ENCODE peak calls at places on chromosomes 7 and 10, in four cellular contexts. I is stimulated activated CD8-positive, alpha-beta memory T cell treated with anti-CD3 and anti-CD28 coated beads, Interleukin-2, amount 100 ng/mL, for 1 hour; Z is brain microvascular endothelial cell; R is activated CD4-positive, alpha-beta T cell treated with anti-CD3 and anti-CD28 coated beads, Interleukin-2, amount 50 U/mL, for 1 hour. T is an unnamed sample.

GRCh38 chr10:31652038-31652437 is 276.6 kb downstream of the ARHGAP12 start:
- DNase-seq in I (no peak), Z (no peak), R (no peak), T (no peak)

GRCh38 chr7:127754457-127754856 is 102.5 kb downstream of the SND1 start:
- DNase-seq in I (no peak), Z (no peak), R (no peak), T (no peak)

GRCh38 chr7:46651561-46652088 is 730.6 kb upstream of the IGFBP3 start:
- DNase-seq in I (no peak), Z (no peak), R (no peak), T (no peak)

GRCh38 chr10:66629976-66630375 is 295.9 kb upstream of the LRRTM3 start:
- DNase-seq in I (no peak), Z (no peak), R (no peak), T (no peak)

GRCh38 chr10:110701618-110701971 is 57.5 kb downstream of the RBM20 start:
- DNase-seq in I (no peak), Z (no peak), R (no peak), T (no peak)

GRCh38 chr10:6008497-6009142 is 31.3 kb upstream of the IL15RA start:
- DNase-seq in I (no peak), Z (no peak), R (no peak), T (no peak)

GRCh38 chr7:27940341-27940740 is 200.4 kb downstream of the TAX1BP1 start:
- DNase-seq in I (no peak), Z (no peak), R (no peak), T (no peak)

GRCh38 chr10:75542902-75543301 is 111.5 kb downstream of the LRMDA start:
- DNase-seq in I (no peak), Z (peak), R (no peak), T (no peak)

GRCh38 chr10:31804416-31804815 is 124.2 kb downstream of the ARHGAP12 start:
- DNase-seq in I (no peak), Z (no peak), R (no peak), T (no peak)

GRCh38 chr10:123897146-123897545 is 5.5 kb upstream of the CPXM2 start:
- DNase-seq in I (no peak), Z (no peak), R (no peak), T (no peak)

T was measured in stimulated activated naive CD4-positive, alpha-beta T cell treated with Interleukin-2 at 50 U/mL for 16 hours.